ENCODE peak calls at places on chromosomes 16 and 17, in five cellular contexts. G is IMR-90, B is GM12878, L is esophagus squamous epithelium, I is uterus. M is an unnamed sample.

GRCh38 chr17:78883533-78884131 is 19.4 kb downstream of the CEP295NL start:
- DNase-seq in G (peak), B (no peak), L (no peak), I (peak), M (no peak)

GRCh38 chr17:34634551-34635160 is 55.3 kb downstream of the TMEM132E start:
- DNase-seq in G (no peak), B (no peak), L (no peak), I (no peak), M (no peak)

GRCh38 chr17:78725448-78726021 is 56.5 kb downstream of the CYTH1 start:
- DNase-seq in G (no peak), B (no peak), L (no peak), I (no peak), M (no peak)

GRCh38 chr17:80920406-80920805 is 71.2 kb upstream of the CHMP6 start:
- DNase-seq in G (peak), B (no peak), L (no peak), I (peak), M (no peak)

GRCh38 chr17:21687136-21687953 is 5.0 kb upstream of the KCNJ18 start:
- DNase-seq in G (no peak), B (no peak), L (no peak), I (no peak), M (no peak)

GRCh38 chr17:39564201-39564828 is 43.4 kb downstream of the NEUROD2 start:
- DNase-seq in G (no peak), B (no peak), L (no peak), I (no peak), M (no peak)

GRCh38 chr17:79630120-79630519 is 19.3 kb upstream of the RBFOX3 start:
- DNase-seq in G (no peak), B (no peak), L (no peak), I (no peak), M (no peak)

GRCh38 chr17:75240394-75241142 is 20.8 kb downstream of the GGA3 start:
- DNase-seq in G (peak), B (no peak), L (no peak), I (no peak), M (peak)

GRCh38 chr16:31420037-31420436 is 8.1 kb downstream of the COX6A2 start:
- DNase-seq in G (no peak), B (no peak), L (no peak), I (no peak), M (no peak)

GRCh38 chr17:4543557-4544026 is 11.6 kb downstream of the MYBBP1A start:
- DNase-seq in G (no peak), B (no peak), L (no peak), I (no peak), M (no peak)

GRCh38 chr17:4161179-4161559 is 18.2 kb downstream of the CYB5D2 start:
- DNase-seq in G (peak), B (no peak), L (no peak), I (no peak), M (no peak)

GRCh38 chr16:75497558-75497957 is 2.3 kb upstream of the CHST6 start:
- DNase-seq in G (no peak), B (no peak), L (no peak), I (no peak), M (no peak)

GRCh38 chr17:65568918-65569317 is 7.5 kb upstream of the AXIN2 start:
- DNase-seq in G (no peak), B (peak), L (no peak), I (no peak), M (no peak)

GRCh38 chr17:76085066-76085730 is 6.2 kb downstream of the ZACN start:
- DNase-seq in G (no peak), B (no peak), L (no peak), I (no peak), M (no peak)

GRCh38 chr17:18025596-18026407 is 13.2 kb downstream of the ATPAF2 start:
- DNase-seq in G (peak), B (no peak), L (no peak), I (no peak), M (peak)

GRCh38 chr17:17510456-17511292 is 14.5 kb upstream of the RASD1 start:
- DNase-seq in G (no peak), B (no peak), L (no peak), I (no peak), M (no peak)

GRCh38 chr17:7234100-7235012 is at the start of gene DVL2:
- DNase-seq in G (peak), B (peak), L (peak), I (peak), M (peak)

GRCh38 chr17:7236808-7237207 is 2.4 kb downstream of the PHF23 start:
- DNase-seq in G (no peak), B (no peak), L (no peak), I (no peak), M (no peak)

GRCh38 chr17:7237761-7238417 is 1.4 kb downstream of the PHF23 start:
- DNase-seq in G (peak), B (no peak), L (no peak), I (peak), M (peak)

GRCh38 chr17:7237266-7237760 is 1.9 kb downstream of the PHF23 start:
- DNase-seq in G (no peak), B (no peak), L (no peak), I (no peak), M (no peak)

DNA sequence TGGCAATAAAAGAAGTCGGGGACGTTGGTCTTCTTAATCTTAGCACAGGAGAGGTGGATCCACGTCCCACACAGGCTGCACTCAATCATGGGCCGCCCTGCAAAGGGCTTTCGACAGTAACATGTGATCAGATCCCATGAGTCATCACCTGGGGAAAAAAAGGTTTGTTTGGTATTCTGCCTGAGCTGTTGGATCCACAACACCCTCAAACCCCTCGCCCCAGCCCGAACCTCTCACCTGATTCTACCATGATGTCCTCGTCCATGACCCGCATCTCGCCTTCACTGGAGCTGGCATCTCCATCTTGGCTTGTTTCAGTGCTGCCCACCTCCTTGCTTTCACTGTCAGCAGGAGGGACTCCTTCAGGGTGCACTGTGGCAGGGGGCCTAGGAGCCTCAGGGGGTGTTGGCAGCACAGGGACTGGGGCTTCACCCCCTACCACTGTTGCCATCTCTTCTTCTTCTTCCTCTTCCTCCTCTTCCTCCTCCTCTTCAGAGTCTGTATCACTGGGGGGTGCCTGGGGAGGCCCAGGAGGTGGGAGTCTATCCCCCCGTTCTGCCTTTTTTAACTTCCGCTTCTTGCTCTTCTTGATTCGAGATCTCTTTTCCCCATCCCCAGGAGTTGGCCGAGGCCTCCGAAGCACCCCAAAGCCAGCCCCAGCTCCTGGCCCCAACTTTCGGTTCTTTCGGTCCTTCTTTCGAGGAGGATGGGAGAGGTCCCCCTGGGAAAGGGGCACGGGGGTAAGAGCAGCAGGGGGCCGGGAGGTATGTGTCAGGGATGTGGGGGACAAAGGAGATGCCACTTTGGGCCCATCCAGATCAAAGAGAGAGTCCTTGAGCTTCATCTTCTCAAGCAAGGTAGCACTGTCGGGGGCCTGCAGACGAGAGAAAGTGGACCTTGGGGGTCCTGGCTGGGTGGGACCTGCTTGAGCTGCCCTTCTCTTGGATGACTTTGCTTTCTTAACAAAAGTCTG is 1.7 kb upstream of the DVL2 start:
- DNase-seq in G (peak), B (no peak), L (no peak), I (no peak), M (no peak)
- TF ChIP-seq POLR2A in G (no peak), B (no peak), L (no peak), I (no peak), M (no peak)

GRCh38 chr16:58733671-58734458 is at the start of gene GOT2:
- DNase-seq in G (peak), B (peak), L (peak), I (peak), M (peak)
- TF ChIP-seq POLR2A in G (no peak), B (peak), L (peak), I (peak), M (peak)

GRCh38 chr17:62970617-62971016 is 4.6 kb downstream of the TANC2 start:
- DNase-seq in G (no peak), B (no peak), L (no peak), I (no peak), M (no peak)

GRCh38 chr17:62974788-62975586 is 9.0 kb downstream of the TANC2 start:
- DNase-seq in G (no peak), B (no peak), L (no peak), I (no peak), M (no peak)

GRCh38 chr17:62968445-62968923 is 2.4 kb downstream of the TANC2 start:
- DNase-seq in G (peak), B (peak), L (no peak), I (no peak), M (peak)

GRCh38 chr17:62967111-62967449 is 1.0 kb downstream of the TANC2 start:
- DNase-seq in G (no peak), B (no peak), L (no peak), I (no peak), M (no peak)

DNA sequence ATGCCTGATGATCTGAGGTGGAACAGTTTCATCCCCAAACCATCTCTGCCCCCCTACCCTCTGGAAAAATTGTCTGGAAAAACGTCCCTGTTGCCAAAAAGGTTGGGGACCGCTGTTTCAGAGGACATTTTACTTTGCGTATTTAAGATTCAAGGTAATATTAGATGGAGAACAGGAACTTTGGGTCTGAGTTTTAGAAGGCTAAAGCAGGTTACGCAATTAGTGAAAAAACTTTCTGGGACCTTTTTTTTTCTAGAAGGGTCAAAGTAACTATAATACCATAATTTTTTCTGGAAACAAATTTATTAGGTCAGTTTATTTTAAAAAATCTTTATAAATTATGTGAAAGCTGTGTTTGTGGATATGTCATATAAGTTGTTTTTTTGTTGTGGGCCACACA is 5.8 kb downstream of the TANC2 start:
- DNase-seq in G (no peak), B (no peak), L (no peak), I (no peak), M (no peak)
- TF ChIP-seq POLR2A in G (no peak), B (no peak), L (no peak), I (no peak), M (no peak)

DNA sequence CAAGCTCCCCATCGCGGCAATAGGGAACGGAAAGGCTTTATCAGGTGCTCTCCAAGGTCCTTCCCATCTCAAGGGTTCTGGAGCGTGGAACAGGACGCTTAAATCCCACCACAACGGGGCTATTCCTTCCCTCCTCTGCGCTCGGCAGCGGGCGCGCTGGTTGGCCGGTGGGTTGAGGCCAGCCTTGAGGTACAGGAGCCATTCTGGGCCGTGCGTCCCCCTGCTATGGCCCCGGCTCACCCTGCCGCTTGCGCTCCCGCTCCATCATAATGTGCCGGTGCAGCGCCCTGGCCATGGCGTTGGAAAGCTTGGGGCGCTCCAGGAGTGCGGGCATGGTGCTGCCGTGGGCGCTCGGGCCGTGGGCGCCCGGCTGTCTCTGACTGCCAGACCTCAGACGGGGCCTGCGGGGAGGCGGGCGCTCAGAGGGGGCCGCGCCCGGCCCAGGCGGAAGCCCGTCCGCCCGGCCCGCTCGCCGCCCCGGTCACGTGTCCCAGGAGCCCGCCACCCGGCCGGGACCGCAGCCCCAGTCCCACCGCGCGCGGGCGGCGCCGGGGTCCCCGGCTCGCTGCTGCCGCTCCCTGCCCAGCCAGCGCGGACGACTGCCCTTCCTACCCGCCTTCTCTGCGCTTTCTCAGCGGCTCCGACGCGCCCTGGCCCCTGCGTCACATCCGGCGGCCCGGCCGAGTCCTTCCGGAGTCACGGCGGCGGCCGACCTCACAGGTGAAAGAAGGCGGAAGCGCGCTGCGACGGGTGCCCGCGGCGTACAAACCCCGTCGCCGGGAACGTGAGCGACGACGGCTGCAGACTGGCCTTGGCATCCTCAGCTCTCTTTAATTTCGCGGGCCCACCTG is at the start of gene GPS2:
- DNase-seq in G (peak), B (no peak), L (peak), I (peak), M (peak)
- TF ChIP-seq POLR2A in G (peak), B (peak), L (peak), I (peak), M (peak)

DNA sequence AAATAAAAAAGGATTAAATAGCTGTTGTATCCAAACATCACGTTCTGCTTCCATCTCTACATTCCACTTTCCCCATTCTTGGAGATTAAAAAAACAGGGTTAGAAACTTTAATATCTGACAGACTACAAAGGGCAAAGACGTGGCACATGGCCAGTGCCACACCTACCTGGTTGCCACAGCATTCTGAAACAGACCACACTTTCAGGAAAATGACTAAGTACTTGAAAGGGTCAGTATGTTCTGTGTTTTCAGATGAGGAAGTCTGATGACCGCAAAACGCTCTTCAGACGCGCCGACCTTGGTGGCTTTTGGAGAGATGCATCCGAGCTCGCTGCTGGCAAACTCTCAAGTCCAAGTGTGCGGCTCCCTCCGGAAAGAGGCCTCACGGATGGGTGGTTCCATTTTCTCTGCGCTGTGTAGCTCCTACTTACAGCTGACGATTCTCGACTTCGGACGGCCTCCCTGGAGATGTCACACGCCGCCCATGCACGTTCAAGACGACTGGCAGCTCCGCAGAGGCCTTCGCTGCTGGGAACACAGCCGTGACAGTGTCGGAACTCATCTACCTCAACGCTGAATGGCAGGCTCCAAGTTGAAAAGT is 15.5 kb downstream of the MAP1LC3B start:
- DNase-seq in G (no peak), B (peak), L (no peak), I (no peak), M (no peak)
- TF ChIP-seq POLR2A in G (no peak), B (no peak), L (peak), I (no peak), M (no peak)

DNA sequence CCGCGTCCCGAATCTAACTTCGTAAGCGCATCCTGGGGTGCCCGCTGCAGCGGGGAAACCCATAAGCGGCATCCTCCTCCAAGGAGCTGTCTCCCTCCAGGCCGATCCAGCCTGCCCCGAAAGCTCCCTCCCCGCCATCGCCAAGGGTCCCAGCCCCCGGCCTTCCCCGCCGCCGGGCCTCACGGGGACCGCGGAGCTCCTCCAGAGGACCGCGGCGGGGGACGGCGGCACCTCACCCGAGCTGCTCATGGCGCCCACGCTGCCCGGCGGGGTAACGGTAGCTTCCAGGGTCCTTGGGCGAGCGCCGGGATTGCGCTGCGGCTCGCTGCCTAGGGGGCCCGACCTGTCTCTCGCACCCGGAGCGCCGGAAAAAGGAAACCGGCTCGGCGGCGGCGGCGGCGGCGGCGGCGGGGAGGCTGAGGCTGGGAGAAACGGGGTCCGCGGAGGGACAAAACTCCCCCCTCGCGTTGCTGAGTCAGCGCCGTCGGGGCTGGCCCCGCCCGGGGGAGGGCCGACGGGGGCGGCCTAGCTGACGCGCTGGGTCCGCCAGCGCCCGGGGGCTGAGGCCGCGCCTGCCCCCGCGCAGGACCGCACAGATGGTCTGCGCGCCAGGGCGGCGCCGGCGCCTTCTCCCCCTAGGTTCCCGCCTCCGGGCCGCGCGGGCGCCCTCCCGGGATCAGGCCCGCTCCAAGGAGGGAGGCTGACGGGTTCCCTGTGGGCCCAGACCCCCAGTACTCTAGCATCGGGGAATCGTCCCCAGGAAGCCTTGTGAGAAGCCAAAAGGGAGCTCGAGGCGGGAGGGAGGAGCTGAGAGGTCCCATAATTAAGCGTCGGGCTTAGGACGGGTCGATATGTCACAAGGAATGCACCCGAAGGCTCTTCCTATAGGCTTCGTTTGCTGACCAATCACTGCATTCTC is at the start of gene BLMH:
- DNase-seq in G (peak), B (no peak), L (no peak), I (peak), M (peak)
- TF ChIP-seq POLR2A in G (peak), B (peak), L (peak), I (peak), M (peak)

DNA sequence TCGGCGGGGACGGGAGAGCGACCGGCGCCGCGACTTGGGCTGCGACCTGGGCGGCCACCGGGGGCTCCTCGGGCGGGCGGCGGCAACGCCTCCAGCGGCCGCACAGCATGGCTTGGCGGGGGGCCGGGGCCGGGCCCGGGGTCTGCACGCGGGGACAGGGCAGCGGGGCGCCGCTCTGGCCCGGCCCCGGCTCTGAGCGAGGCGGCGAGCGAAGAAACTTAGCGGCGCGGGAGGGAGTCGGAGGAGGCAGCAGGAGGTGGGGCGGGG is at the start of gene PLCD3:
- DNase-seq in G (no peak), B (no peak), L (no peak), I (no peak), M (no peak)
- TF ChIP-seq POLR2A in G (no peak), B (no peak), L (no peak), I (no peak), M (no peak)

DNA sequence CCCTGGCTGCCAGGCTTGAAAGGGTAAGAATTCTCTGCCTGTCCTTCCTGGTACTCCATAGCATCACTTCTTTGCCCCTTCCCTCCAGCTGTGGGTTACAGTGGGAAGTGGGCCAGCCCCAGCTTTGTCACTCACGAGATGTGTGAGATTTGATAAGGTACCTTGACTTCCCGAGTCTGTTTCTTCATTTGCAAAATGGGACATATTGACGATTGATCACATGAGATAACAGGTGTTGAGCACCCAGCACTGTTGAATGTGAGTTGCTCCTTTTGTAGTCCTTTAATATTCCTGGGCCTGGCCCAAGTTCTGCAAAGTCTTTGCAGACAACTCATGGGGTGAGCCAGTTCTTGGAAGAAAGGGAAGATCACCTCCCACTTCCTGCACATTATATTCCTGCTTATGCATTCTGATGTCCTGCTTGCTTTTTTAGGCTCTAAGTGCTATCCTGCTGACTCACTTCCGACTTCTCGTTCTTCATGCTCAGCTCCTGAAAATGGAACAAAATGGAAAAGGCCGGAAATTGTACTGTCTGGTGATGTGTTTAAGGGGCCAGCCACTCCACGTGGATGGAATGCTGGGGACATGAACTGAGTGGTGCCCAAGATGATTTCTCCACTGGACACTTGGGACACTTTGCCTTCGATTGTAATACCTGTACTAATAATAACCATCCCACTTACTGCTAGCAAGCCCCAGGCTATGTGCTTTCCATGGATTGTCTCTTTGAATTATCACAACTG is 8.3 kb upstream of the NLK start:
- DNase-seq in G (peak), B (no peak), L (no peak), I (no peak), M (no peak)
- TF ChIP-seq POLR2A in G (no peak), B (no peak), L (no peak), I (no peak), M (no peak)